ENCODE peak calls at places on chromosome 14, in seven cellular contexts. V is uterus, T is brain microvascular endothelial cell, G is heart right ventricle, Z is AG04449, E is NB4, X is mucosa of descending colon. O is an unnamed sample.

GRCh38 chr14:68403191-68403781 is 389.6 kb downstream of the ZFP36L1 start:
- DNase-seq in V (peak), T (no peak), G (no peak), Z (no peak), E (no peak), X (no peak), O (no peak)

GRCh38 chr14:52693532-52693931 is 1.8 kb downstream of the ERO1A start:
- DNase-seq in V (no peak), T (no peak), G (no peak), Z (no peak), E (no peak), X (no peak), O (no peak)

GRCh38 chr14:45526715-45527549 is 273.9 kb upstream of the MIS18BP1 start:
- DNase-seq in V (no peak), T (peak), G (no peak), Z (no peak), E (peak), X (peak), O (no peak)

GRCh38 chr14:68793734-68794129 is 865 bp upstream of the ZFP36L1 start:
- DNase-seq in V (no peak), T (no peak), G (no peak), Z (no peak), E (no peak), X (no peak), O (no peak)

GRCh38 chr14:50954811-50955372 is 10.6 kb upstream of the PYGL start:
- DNase-seq in V (no peak), T (peak), G (no peak), Z (no peak), E (peak), X (no peak), O (peak)

GRCh38 chr14:75205586-75205985 is 29.2 kb upstream of the TMED10 start:
- DNase-seq in V (no peak), T (peak), G (no peak), Z (no peak), E (peak), X (no peak), O (peak)

GRCh38 chr14:39102265-39102968 is 618 bp downstream of the SEC23A start:
- DNase-seq in V (no peak), T (peak), G (no peak), Z (no peak), E (peak), X (no peak), O (peak)

GRCh38 chr14:86038401-86038985 is 508.5 kb downstream of the FLRT2 start:
- DNase-seq in V (no peak), T (peak), G (peak), Z (no peak), E (peak), X (no peak), O (peak)

GRCh38 chr14:65933400-65934068 is 521.0 kb downstream of the FUT8 start:
- DNase-seq in V (no peak), T (no peak), G (no peak), Z (no peak), E (no peak), X (no peak), O (no peak)

GRCh38 chr14:76465651-76466050 is 89.7 kb downstream of the ESRRB start:
- DNase-seq in V (no peak), T (no peak), G (no peak), Z (no peak), E (no peak), X (no peak), O (no peak)

GRCh38 chr14:50612795-50613194 is 52.9 kb downstream of the ATL1 start:
- DNase-seq in V (no peak), T (no peak), G (no peak), Z (no peak), E (no peak), X (no peak), O (no peak)

GRCh38 chr14:77498984-77499527 is 440 bp upstream of the ISM2 start:
- DNase-seq in V (no peak), T (no peak), G (no peak), Z (no peak), E (peak), X (no peak), O (no peak)

GRCh38 chr14:58171090-58171489 is 19.1 kb upstream of the ARMH4 start:
- DNase-seq in V (peak), T (peak), G (peak), Z (peak), E (peak), X (peak), O (peak)

GRCh38 chr14:36655054-36655381 is 6.6 kb upstream of the PAX9 start:
- DNase-seq in V (no peak), T (no peak), G (no peak), Z (no peak), E (no peak), X (no peak), O (no peak)

GRCh38 chr14:74712499-74713394 is at the start of the genes AREL1 and FCF1:
- DNase-seq in V (peak), T (peak), G (peak), Z (peak), E (peak), X (peak), O (peak)

GRCh38 chr14:71319646-71320045 is 412.4 kb downstream of the PCNX1 start:
- DNase-seq in V (peak), T (peak), G (no peak), Z (no peak), E (peak), X (no peak), O (no peak)
- TF ChIP-seq CTCF in V (no peak), T (no peak), G (no peak), Z (no peak), E (no peak), X (no peak), O (no peak)

GRCh38 chr14:22556990-22557623 is 31.9 kb downstream of the DAD1 start:
- DNase-seq in V (peak), T (peak), G (peak), Z (no peak), E (peak), X (peak), O (peak)

GRCh38 chr14:22555573-22556011 is 33.4 kb downstream of the DAD1 start:
- DNase-seq in V (no peak), T (no peak), G (no peak), Z (no peak), E (peak), X (no peak), O (no peak)

GRCh38 chr14:22554706-22555572 is 34.1 kb downstream of the DAD1 start:
- DNase-seq in V (no peak), T (no peak), G (no peak), Z (no peak), E (no peak), X (no peak), O (no peak)

GRCh38 chr14:22557846-22558220 is 31.2 kb downstream of the DAD1 start:
- DNase-seq in V (no peak), T (no peak), G (no peak), Z (no peak), E (peak), X (no peak), O (no peak)

DNA sequence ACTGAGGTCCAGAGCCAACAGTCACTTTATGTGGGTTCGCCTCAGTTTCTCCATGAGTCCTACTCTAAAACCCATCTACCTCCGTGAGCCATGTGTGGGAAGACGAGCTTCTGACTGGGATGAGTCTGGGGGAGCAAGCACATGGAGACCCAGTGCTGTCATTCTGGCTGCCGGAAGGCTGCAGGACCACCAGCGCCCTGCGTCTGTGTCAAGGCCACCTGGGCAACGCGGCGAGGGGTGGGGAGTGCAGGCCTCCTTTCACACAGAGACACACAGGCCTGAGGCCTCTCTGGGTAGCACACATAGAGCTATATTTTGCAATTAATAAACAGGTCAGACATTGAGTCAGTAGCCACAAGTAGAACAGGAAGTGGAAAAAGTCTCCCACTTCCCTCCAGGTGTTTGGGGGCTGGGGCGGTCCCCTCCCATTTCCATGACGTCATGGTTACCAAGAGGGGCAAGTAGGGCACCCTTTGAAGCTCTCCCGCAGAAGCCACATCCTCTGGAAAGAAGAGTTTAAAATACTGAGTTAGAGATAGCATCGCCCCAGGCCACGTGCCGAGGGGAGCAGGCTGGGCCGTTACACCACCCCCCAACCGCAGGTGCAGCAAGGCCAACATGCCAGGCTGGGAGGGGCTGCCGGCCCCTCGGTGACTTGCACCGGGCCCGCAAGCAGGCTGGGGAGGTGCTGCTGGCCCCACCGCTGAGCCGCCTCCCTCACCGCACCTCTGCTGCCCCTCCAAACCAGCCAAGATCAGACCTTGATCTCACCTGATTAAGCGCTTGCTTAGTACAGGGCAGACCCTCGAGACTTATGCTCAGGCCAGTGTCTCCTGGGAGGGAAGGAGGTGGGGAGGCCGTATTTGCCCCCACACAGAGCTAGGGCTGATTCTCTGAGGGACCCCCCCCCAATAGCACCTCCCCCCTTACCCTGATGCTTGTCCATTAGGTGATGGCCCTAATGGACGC is 32.7 kb downstream of the DAD1 start:
- DNase-seq in V (peak), T (peak), G (peak), Z (no peak), E (peak), X (peak), O (peak)
- H3K4me3 ChIP-seq in V (peak), T (peak), G (peak), Z (no peak), E (peak), X (no peak), O (no peak)

DNA sequence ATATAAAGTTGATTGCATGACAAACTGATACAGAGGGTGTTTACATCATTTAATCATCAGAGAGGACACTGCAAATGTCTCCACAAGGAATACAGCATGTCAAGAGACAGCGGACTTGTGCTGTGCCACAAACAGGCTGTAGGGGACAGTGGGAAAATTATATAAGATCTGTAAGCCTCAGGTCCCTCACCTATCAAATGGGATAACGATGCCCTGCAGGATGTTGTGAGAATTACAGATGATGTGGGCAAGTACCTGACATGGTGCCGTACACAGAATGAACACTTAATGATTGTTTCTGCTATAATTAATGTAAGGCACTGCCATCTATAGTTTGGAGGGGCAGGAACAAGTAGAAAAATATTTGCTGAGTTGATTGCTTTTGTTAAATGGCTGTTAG is 81.9 kb upstream of the GTF2A1 start:
- DNase-seq in V (no peak), T (no peak), G (no peak), Z (no peak), E (no peak), X (no peak), O (no peak)
- TF ChIP-seq CTCF in V (no peak), T (no peak), G (no peak), Z (no peak), E (no peak), X (no peak), O (no peak)

GRCh38 chr14:24337144-24337823 is 2.4 kb upstream of the ADCY4 start:
- DNase-seq in V (no peak), T (no peak), G (no peak), Z (no peak), E (no peak), X (no peak), O (no peak)

GRCh38 chr14:24337824-24338175 is 2.0 kb downstream of the RIPK3 start:
- DNase-seq in V (no peak), T (no peak), G (no peak), Z (no peak), E (no peak), X (no peak), O (no peak)

GRCh38 chr14:24339284-24340151 is at the start of gene RIPK3:
- DNase-seq in V (no peak), T (no peak), G (peak), Z (no peak), E (peak), X (peak), O (no peak)

GRCh38 chr14:24340606-24341005 is 815 bp upstream of the RIPK3 start:
- DNase-seq in V (no peak), T (no peak), G (no peak), Z (no peak), E (no peak), X (no peak), O (no peak)

GRCh38 chr14:24338843-24339242 is 948 bp downstream of the RIPK3 start:
- DNase-seq in V (no peak), T (no peak), G (no peak), Z (no peak), E (no peak), X (peak), O (no peak)
- H3K4me3 ChIP-seq in V (peak), T (no peak), G (peak), Z (no peak), E (no peak), X (no peak), O (no peak)

DNA sequence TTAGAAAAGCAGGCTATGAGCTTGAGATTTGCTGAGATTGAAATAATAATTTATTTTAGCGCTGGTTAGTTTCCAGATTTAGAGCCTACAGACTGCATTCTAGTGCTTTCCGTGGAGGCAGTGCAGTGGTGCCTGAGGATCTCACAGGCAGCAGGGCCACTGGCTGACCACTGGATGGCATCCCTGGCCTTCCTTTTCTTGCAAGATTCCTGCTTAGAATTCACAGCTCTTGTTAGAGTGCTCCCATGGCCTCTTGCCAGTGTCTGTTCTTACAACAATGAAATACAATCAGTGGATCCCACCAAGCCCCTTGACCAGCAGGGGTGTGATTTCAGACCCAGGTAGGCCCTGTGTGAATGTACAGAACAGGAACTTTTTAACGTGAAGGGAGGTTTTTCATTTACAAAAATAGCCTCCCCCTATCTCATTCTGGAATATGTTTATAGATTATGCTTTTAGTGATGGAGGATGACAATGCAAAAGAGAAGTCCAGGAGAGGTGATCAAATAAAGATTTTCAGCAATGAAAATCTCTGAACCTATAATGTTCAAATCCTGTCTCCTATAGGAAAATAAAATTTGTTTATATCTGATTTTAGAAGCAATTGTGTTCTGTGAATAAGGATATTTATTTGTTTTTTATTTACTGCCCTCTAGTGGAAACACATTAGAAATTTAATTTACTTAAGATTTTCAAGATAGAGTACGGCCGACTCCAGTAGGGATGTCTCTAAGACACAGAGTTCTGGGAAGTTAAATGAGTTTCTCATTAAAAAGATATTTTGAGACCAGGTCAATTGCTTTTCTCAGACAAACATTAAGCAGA is 362.2 kb upstream of the STXBP6 start:
- DNase-seq in V (no peak), T (no peak), G (no peak), Z (no peak), E (peak), X (no peak), O (peak)
- TF ChIP-seq CTCF in V (no peak), T (no peak), G (no peak), Z (no peak), E (no peak), X (no peak), O (no peak)

GRCh38 chr14:92688434-92689375 is 59.7 kb downstream of the LGMN start:
- DNase-seq in V (no peak), T (no peak), G (no peak), Z (no peak), E (no peak), X (no peak), O (no peak)
- H3K4me3 ChIP-seq in V (no peak), T (no peak), G (peak), Z (no peak), E (no peak), X (no peak), O (no peak)

GRCh38 chr14:105200074-105200473 is 19.0 kb upstream of the NUDT14 start:
- DNase-seq in V (no peak), T (no peak), G (no peak), Z (no peak), E (no peak), X (no peak), O (no peak)
- TF ChIP-seq CTCF in V (no peak), T (peak), G (no peak), Z (no peak), E (peak), X (no peak), O (peak)

DNA sequence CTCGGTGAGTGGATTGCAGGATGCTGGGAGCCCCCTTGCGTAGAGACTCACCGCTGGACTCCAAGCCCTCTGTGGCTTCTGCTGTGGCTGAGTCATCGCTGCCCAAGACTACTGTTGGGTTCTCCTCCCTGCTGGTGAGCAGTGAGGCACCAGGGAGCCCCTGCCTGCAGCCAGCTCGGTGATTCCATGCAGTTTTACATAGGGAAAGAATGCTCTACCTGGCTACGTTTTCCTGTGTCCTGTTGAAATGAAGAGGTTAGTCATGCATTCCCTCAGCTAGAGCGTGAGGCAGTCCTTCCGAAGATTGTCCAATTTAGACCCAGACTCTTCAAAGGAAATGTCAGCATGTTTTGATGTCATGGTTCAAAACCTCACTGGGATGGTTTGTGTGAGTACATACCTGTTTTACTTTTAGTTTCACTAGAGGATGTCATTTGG is 28.2 kb downstream of the TRAF3 start:
- DNase-seq in V (no peak), T (peak), G (no peak), Z (no peak), E (peak), X (no peak), O (peak)
- H3K4me3 ChIP-seq in V (no peak), T (no peak), G (no peak), Z (no peak), E (no peak), X (no peak), O (no peak)

GRCh38 chr14:96806836-96807235 is 9.7 kb downstream of the VRK1 start:
- DNase-seq in V (no peak), T (no peak), G (no peak), Z (no peak), E (peak), X (no peak), O (no peak)

GRCh38 chr14:96811265-96811664 is 14.1 kb downstream of the VRK1 start:
- DNase-seq in V (no peak), T (no peak), G (no peak), Z (peak), E (no peak), X (no peak), O (peak)

GRCh38 chr14:96811985-96812667 is 14.9 kb downstream of the VRK1 start:
- DNase-seq in V (no peak), T (no peak), G (no peak), Z (no peak), E (no peak), X (no peak), O (no peak)

GRCh38 chr14:96805906-96806305 is 8.7 kb downstream of the VRK1 start:
- DNase-seq in V (no peak), T (no peak), G (no peak), Z (no peak), E (no peak), X (no peak), O (no peak)

DNA sequence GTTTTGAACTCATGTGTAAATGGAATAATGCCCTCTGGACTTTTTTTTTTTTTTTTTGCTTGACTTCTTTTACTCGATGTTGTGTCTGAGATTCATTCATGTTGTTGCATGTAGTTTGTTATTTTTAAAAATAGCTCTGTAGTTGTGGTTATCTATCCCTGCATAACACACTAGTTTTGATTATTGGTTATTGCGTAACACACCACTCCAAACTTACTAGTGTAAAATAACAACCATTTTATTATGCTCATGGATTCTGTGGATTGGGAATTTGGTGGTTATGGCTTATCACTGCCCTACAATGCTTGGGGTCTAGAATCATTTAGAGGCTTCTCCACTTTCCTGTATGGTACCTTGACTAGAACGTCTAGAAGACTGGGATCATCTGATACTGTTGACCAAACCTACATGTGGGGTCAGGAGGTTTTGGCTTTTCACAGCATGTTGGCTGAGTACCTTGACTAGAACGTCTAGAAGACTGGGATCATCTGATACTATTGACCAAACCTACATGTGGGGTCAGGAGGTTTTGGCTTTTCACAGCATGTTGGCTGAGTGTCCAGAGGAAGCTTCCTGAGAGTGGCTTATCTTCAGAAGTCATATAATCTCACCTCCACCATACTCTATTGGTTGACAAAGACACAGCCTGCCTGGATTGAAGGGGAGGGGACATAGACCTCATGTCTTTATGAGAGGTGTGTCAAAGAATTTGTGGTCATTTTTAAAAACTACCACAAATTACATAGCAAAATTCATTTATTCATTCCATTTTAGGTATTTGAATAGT is 11.6 kb downstream of the VRK1 start:
- DNase-seq in V (no peak), T (no peak), G (no peak), Z (no peak), E (no peak), X (no peak), O (no peak)
- TF ChIP-seq CTCF in V (no peak), T (no peak), G (no peak), Z (no peak), E (no peak), X (no peak), O (no peak)

GRCh38 chr14:29926701-29927595 is 699 bp downstream of the PRKD1 start:
- DNase-seq in V (peak), T (peak), G (peak), Z (no peak), E (no peak), X (peak), O (peak)
- H3K4me3 ChIP-seq in V (peak), T (peak), G (peak), Z (peak), E (no peak), X (peak), O (peak)

O was measured in astrocyte of the spinal cord.